ENCODE peak calls at places on chromosomes 3 and 15, in seven cellular contexts. K is spleen, Q is tibial nerve, A is breast epithelium, G is HCT116, W is testis, D is heart left ventricle. F is an unnamed sample.

GRCh38 chr15:94584833-94585244 is 353.5 kb downstream of the MCTP2 start:
- DNase-seq in W (no peak), Q (no peak), G (no peak), A (no peak), D (no peak), K (no peak), F (no peak)

GRCh38 chr3:6739288-6739687 is 121.6 kb upstream of the GRM7 start:
- DNase-seq in A (no peak), W (no peak), Q (no peak), D (no peak), K (no peak), G (no peak), F (no peak)

GRCh38 chr3:30073622-30074021 is 532.8 kb upstream of the TGFBR2 start:
- DNase-seq in G (peak; percentile 4), D (no peak), Q (no peak), W (no peak), A (no peak), K (no peak), F (no peak)

GRCh38 chr15:43550527-43551363 is 33.3 kb downstream of the MAP1A start:
- DNase-seq in A (no peak), K (no peak), G (no peak), Q (no peak), D (no peak), W (no peak), F (no peak)

GRCh38 chr3:100006570-100007271 is 107.6 kb downstream of the FILIP1L start:
- DNase-seq in D (no peak), W (no peak), K (no peak), A (no peak), G (no peak), Q (no peak), F (no peak)

GRCh38 chr3:153602801-153603200 is 440.8 kb downstream of the RAP2B start:
- DNase-seq in G (no peak), A (no peak), W (no peak), Q (no peak), D (no peak), K (no peak), F (no peak)

GRCh38 chr15:98753726-98754125 is 105.4 kb downstream of the IGF1R start:
- DNase-seq in D (no peak), Q (no peak), G (no peak), A (no peak), K (no peak), W (no peak), F (no peak)

GRCh38 chr3:66335671-66336070 is 114.9 kb downstream of the SLC25A26 start:
- DNase-seq in G (no peak), K (no peak), D (no peak), W (no peak), A (no peak), Q (no peak), F (no peak)

GRCh38 chr3:64656544-64656943 is 31.3 kb downstream of the ADAMTS9 start:
- DNase-seq in A (no peak), D (no peak), Q (no peak), K (no peak), W (no peak), G (no peak), F (no peak)

GRCh38 chr3:71511037-71511436 is 72.5 kb downstream of the FOXP1 start:
- DNase-seq in W (no peak), K (no peak), Q (no peak), G (no peak), A (no peak), D (no peak), F (no peak)

GRCh38 chr3:194610690-194611089 is 22.5 kb downstream of the TMEM44 start:
- DNase-seq in K (no peak), W (no peak), D (no peak), G (no peak), A (no peak), Q (no peak), F (no peak)

GRCh38 chr3:194608981-194609380 is 24.2 kb downstream of the TMEM44 start:
- DNase-seq in G (no peak), W (no peak), A (no peak), K (no peak), Q (no peak), D (no peak), F (no peak)

GRCh38 chr3:194606163-194606562 is 27.1 kb downstream of the TMEM44 start:
- DNase-seq in Q (no peak), A (no peak), K (no peak), W (no peak), D (no peak), G (no peak), F (no peak)

GRCh38 chr3:194606941-194607340 is 26.3 kb downstream of the TMEM44 start:
- DNase-seq in Q (no peak), W (no peak), G (no peak), A (no peak), D (no peak), K (no peak), F (no peak)

DNA sequence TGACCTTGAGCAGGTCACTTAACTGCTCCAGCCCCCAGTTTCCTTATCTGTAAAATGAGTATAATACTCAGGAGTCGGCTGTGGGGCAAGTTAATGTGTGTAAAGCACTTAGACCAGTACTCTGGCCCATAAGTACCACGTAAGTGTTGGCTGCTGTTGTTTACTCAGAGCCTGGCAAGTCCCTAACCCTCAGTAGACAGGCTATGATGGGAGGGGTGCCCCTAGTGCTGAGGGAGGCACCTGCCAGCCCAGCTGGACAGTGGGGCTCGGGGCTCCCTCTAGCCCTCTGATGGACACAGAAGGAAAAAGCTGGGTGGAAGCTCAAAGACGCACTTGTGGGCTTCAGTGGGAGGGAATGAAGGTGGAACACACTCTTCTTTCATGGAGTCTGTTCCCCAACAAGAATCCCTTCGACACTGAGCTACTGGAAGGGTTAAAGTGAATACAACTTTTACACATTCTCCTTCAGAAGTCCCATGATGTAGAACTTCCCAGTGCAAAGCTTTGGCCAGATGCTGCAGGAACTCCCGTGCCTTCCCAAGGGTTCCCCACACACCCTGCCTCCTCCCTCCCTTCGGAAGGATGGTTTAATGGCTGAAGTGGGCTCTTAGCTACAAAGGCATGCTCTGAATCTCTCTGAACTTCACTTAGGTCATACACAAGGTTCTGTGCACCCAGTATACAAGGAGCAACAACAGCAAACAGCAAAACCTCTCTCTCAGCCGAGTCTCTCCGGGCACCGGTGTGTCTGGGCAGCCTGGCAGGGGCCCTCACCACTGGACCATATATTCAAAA is 25.4 kb downstream of the TMEM44 start:
- DNase-seq in W (no peak), A (no peak), K (no peak), D (no peak), G (no peak), Q (no peak), F (no peak)
- TF ChIP-seq POLR2A in W (no peak), A (no peak), K (no peak), D (no peak), G (no peak), Q (no peak), F (no peak)

DNA sequence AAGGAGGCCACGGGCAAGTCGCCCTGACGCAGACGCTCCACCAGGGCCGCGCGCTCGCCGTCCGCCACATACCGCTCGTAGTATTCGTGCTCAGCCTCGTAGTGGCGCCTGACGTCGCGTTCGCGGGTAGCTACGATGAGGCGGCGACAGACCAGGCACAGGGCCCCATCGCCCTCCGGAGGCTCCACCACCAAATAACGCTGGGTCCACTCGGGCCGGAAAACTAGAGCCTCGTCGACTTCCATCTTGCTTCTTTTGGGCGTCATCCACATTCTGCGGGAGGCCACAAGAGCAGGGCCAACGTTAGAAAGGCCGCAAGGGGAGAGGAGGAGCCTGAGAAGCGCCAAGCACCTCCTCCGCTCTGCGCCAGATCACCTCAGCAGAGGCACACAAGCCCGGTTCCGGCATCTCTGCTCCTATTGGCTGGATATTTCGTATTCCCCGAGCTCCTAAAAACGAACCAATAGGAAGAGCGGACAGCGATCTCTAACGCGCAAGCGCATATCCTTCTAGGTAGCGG is at the start of gene EPM2AIP1:
- DNase-seq in K (peak; percentile 96), Q (no peak), D (peak; percentile 99), A (no peak), W (peak; percentile 100), G (no peak), F (peak; percentile 99)
- TF ChIP-seq CTCF in K (peak; percentile 37), Q (no peak), D (peak; percentile 24), A (peak; percentile 44), W (no peak), G (peak; percentile 7), F (peak; percentile 46)

GRCh38 chr3:56684029-56684428 is 964 bp upstream of the TASOR start:
- DNase-seq in D (no peak), K (no peak), G (no peak), W (no peak), Q (no peak), A (no peak), F (no peak)

GRCh38 chr3:56680054-56680453 is 3.0 kb downstream of the TASOR start:
- DNase-seq in W (no peak), G (no peak), D (no peak), Q (no peak), K (no peak), A (no peak), F (no peak)

GRCh38 chr3:56681963-56682457 is 1.1 kb downstream of the TASOR start:
- DNase-seq in W (no peak), D (no peak), K (no peak), Q (no peak), A (no peak), G (no peak), F (no peak)

GRCh38 chr3:56682458-56683121 is 475 bp downstream of the TASOR start:
- DNase-seq in K (peak; percentile 95), W (peak; percentile 82), A (peak; percentile 65), Q (peak; percentile 30), G (no peak), D (peak; percentile 80), F (peak; percentile 58)

DNA sequence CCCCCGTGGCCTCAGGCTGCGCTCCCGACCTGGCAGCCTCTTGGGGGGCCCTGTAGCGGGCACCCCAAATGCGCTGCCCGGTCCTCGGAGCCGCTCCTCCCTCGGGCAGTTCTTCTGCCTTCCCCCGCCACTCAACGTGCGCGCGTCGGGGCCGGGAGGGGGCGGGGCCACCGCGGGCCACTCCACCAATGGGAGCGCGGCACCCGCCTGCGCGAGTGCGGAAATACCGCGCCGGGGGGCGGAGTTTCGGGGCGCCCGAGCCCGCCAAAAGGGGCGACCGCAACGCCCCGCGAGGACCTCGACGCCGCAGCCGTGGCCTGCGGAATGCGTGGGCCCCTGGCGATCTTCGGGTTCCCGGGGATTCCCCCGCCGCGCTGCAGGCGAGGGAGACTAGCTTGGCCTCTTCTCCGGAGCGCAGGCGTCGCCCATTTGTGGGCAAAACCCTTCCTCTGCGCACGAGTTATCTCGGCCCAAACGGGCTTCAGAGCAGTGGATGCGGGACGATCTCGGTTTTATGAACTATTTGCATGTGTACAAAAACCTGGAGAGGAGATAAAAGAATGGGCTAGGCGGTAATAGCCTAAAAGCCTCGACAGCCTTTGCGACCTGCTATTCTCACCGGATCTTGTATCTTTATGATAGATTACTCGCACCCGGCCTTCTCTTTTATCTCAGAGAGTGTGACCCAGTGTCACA is at the start of gene TASOR:
- DNase-seq in Q (peak; percentile 64), K (peak; percentile 96), W (peak; percentile 86), D (peak; percentile 90), G (no peak), A (peak; percentile 77), F (peak; percentile 73)
- TF ChIP-seq POLR2A in Q (peak; percentile 62), K (no peak), W (peak; percentile 28), D (peak; percentile 84), G (no peak), A (peak; percentile 52), F (peak; percentile 58)

DNA sequence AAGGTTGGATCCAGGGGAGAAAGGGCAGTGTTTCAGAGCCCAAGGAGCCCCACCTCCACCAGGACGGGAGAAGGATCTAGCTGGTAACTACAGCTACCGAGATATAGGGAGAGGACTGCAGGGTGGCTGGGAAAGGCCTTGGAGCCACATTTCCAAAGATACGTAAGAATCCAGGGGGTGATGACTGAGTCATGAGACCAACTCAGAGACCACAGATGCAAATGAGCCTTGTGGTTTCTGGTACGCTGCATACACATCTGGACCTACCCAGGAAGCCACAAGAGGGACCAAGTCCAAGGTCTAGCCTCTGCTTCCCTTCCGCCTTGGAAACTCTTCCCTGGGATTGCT is 13.5 kb downstream of the IGDCC4 start:
- DNase-seq in G (no peak), W (no peak), Q (no peak), K (no peak), A (no peak), D (no peak), F (no peak)
- TF ChIP-seq CTCF in G (no peak), W (no peak), Q (no peak), K (no peak), A (no peak), D (no peak), F (no peak)